ENCODE peak calls at places on chromosomes 12 and 14, in six cellular contexts. T is ovary, R is suprapubic skin, F is A549, V is stomach, W is K562. N is an unnamed sample.

GRCh38 chr14:99513183-99513694 is 32.0 kb downstream of the CCNK start:
- DNase-seq in R (peak; percentile 63), W (no peak), V (no peak), T (peak; percentile 35), F (no peak), N (peak; percentile 70)

GRCh38 chr12:114918535-114919233 is 234.7 kb upstream of the TBX3 start:
- DNase-seq in W (no peak), F (peak; percentile 79), V (no peak), R (no peak), T (no peak), N (no peak)

GRCh38 chr14:104383931-104384775 is 195.4 kb upstream of the C14orf180 start:
- DNase-seq in W (no peak), R (peak; percentile 35), F (no peak), T (peak; percentile 41), V (no peak), N (peak; percentile 52)

GRCh38 chr12:116135209-116135930 is 142.1 kb downstream of the MED13L start:
- DNase-seq in F (peak; percentile 28), R (no peak), T (no peak), W (no peak), V (no peak), N (no peak)

GRCh38 chr12:124592481-124593160 is 25.2 kb upstream of the NCOR2 start:
- DNase-seq in V (no peak), T (no peak), W (no peak), F (no peak), R (no peak), N (no peak)

GRCh38 chr12:118361889-118362288 is 10.8 kb downstream of the TAOK3 start:
- DNase-seq in V (no peak), R (no peak), F (no peak), W (no peak), T (no peak), N (no peak)

GRCh38 chr12:115023279-115023678 is 339.3 kb upstream of the TBX3 start:
- DNase-seq in R (no peak), T (peak; percentile 51), F (no peak), V (no peak), W (no peak), N (no peak)

GRCh38 chr14:77124345-77125274 is 17.0 kb downstream of the ZDHHC22 start:
- DNase-seq in F (no peak), R (peak; percentile 64), W (peak; percentile 39), V (peak; percentile 72), T (peak; percentile 71), N (no peak)

GRCh38 chr14:35988972-35989690 is 163.0 kb downstream of the BRMS1L start:
- DNase-seq in W (no peak), V (no peak), R (no peak), T (no peak), F (no peak), N (no peak)

GRCh38 chr12:14828896-14829295 is 14.4 kb downstream of the ART4 start:
- DNase-seq in F (no peak), R (no peak), W (no peak), T (no peak), V (no peak), N (no peak)

GRCh38 chr12:121990692-121991603 is 30.7 kb upstream of the BCL7A start:
- DNase-seq in R (no peak), V (no peak), T (no peak), W (no peak), F (no peak), N (no peak)

GRCh38 chr12:50579757-50580267 is 75.0 kb downstream of the DIP2B start:
- DNase-seq in W (no peak), F (peak; percentile 25), T (no peak), V (no peak), R (no peak), N (no peak)

GRCh38 chr12:102954143-102954542 is 3.3 kb upstream of the ASCL1 start:
- DNase-seq in T (no peak), R (no peak), F (no peak), V (no peak), W (no peak), N (no peak)

GRCh38 chr14:90383731-90384542 is 12.9 kb upstream of the CALM1 start:
- DNase-seq in R (peak; percentile 80), T (peak; percentile 83), F (no peak), W (peak; percentile 65), V (peak; percentile 71), N (peak; percentile 85)

DNA sequence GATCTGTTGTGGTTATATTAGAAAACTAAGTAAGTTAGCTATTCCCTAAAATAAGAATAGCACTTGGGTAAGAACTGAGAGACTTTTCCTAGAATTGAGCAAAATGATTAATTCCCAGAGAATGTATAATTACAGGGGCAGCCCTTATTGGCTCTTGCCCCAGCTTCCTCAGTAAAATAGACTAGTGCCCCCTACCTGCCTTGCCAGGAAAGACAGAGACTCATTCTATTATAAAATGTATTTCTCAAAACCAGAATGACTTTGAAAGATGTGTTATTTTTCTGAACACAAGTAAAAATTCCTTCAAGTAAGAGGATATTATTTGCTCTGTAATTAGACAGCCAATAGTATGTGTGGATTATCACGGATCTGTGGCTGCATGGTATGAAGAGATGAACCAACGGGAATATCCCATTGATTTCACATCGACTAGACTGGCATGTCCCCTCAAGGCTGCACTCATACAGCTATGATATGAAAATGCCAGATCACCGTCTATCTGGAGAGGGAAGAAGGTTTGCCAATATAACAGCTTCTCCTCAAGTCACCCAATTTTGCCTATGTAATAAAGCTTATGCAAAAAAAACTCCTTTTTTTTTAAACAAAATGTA is 7.4 kb upstream of the GLRX5 start:
- DNase-seq in V (peak; percentile 52), F (no peak), W (peak; percentile 51), T (no peak), R (no peak), N (peak; percentile 82)
- TF ChIP-seq EP300 in V (no peak), F (no peak), W (no peak), T (no peak), R (no peak), N (no peak)

DNA sequence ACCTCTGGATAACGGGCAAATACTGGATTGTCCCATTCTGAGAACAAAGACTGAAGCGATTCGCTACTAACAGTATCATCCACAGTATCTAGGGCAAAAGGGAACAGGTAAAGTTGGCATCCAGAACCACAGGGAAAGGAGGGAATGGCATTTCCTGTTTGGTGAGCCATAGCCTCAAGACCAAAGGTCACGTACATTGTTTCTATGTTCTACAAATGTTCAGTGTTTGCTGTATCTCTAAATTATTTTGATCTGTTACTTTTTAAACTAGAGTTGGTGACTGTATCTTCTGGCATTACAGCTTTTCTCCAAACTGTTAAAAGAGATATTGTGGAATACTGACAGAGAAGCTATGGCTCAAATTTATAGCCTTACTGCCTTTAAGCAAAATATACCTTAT is 9.7 kb downstream of the MLH3 start:
- DNase-seq in R (no peak), T (no peak), V (no peak), F (no peak), W (no peak), N (no peak)
- H3K4me1 ChIP-seq in R (peaks cover 23% of the 10 kb centered on the region), T (peaks cover 2% of the 10 kb centered on the region), V (peaks cover 44% of the 10 kb centered on the region), F (peaks cover 56% of the 10 kb centered on the region), W (no peaks in the 10 kb centered on the region), N (peaks cover 12% of the 10 kb centered on the region)

GRCh38 chr14:38536376-38537038 is 280.6 kb upstream of the CLEC14A start:
- DNase-seq in V (no peak), T (no peak), F (no peak), W (no peak), R (no peak), N (no peak)
- TF ChIP-seq EP300 in V (no peak), T (no peak), F (no peak), W (no peak), R (no peak), N (no peak)

GRCh38 chr12:109997393-109997792 is 1.2 kb upstream of the GIT2 start:
- DNase-seq in W (no peak), R (no peak), T (no peak), V (no peak), F (no peak), N (no peak)

GRCh38 chr12:109995366-109995702 is 834 bp downstream of the GIT2 start:
- DNase-seq in R (no peak), F (no peak), W (no peak), V (no peak), T (no peak), N (no peak)

GRCh38 chr12:109994262-109995175 is 1.6 kb downstream of the GIT2 start:
- DNase-seq in W (no peak), F (no peak), R (no peak), T (no peak), V (no peak), N (no peak)

GRCh38 chr12:109996483-109996853 is 300 bp upstream of the GIT2 start:
- DNase-seq in W (no peak), R (no peak), V (no peak), F (no peak), T (no peak), N (no peak)

GRCh38 chr12:109995703-109996482 is at the start of gene GIT2:
- DNase-seq in V (peak; percentile 95), W (peak; percentile 96), T (peak; percentile 93), F (peak; percentile 95), R (peak; percentile 96), N (peak; percentile 97)
- H3K4me1 ChIP-seq in V (peaks cover 68% of the 10 kb centered on the region), W (peaks cover 23% of the 10 kb centered on the region), T (peaks cover 5% of the 10 kb centered on the region), F (peaks cover 26% of the 10 kb centered on the region), R (peaks cover 39% of the 10 kb centered on the region), N (no peaks in the 10 kb centered on the region)

DNA sequence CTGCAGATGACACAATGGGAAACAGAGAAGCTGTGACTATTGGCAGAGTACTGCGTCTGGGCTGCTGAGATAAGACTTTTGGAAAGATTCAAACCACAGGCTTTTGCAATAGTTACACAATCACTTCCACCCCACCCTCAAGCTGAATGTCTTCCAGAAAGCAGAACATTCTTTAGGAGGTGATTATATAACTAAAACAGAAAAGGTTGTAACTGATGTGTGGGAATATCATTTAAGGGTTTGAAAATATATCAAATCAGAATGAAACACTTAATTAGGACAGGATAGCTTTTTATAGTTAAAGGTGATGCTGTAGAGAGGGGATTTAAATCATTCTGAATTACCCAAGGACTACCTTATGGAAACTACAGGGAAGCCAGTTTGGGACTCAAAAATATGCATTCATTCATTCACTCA is 75.2 kb upstream of the TMPO start:
- DNase-seq in V (peak; percentile 35), R (peak; percentile 75), F (no peak), W (peak; percentile 90), T (peak; percentile 68), N (peak; percentile 85)
- TF ChIP-seq EP300 in V (no peak), R (no peak), F (peak; percentile 44), W (peak; percentile 98), T (peak; percentile 47), N (peak; percentile 31)

GRCh38 chr12:46361667-46362034 is 10.9 kb downstream of the SLC38A2 start:
- DNase-seq in W (no peak), V (no peak), F (no peak), T (no peak), R (no peak), N (no peak)

GRCh38 chr12:46364300-46364696 is 8.3 kb downstream of the SLC38A2 start:
- DNase-seq in V (no peak), R (no peak), F (no peak), T (no peak), W (no peak), N (no peak)

GRCh38 chr12:46364777-46365580 is 7.6 kb downstream of the SLC38A2 start:
- DNase-seq in R (no peak), W (no peak), F (no peak), V (peak; percentile 84), T (no peak), N (peak; percentile 82)

GRCh38 chr12:46362895-46363581 is 9.5 kb downstream of the SLC38A2 start:
- DNase-seq in W (no peak), V (no peak), F (no peak), R (no peak), T (no peak), N (no peak)

GRCh38 chr12:46363582-46364299 is 8.8 kb downstream of the SLC38A2 start:
- DNase-seq in T (no peak), W (no peak), F (no peak), R (no peak), V (no peak), N (no peak)
- H3K4me1 ChIP-seq in T (peaks cover 9% of the 10 kb centered on the region), W (no peaks in the 10 kb centered on the region), F (peaks cover 99% of the 10 kb centered on the region), R (peaks cover 91% of the 10 kb centered on the region), V (peaks cover 100% of the 10 kb centered on the region), N (no peaks in the 10 kb centered on the region)